ENCODE peak calls at places on chromosomes 12 and 14, in six cellular contexts. G is NCI-H2081; R is activated naive CD8-positive, alpha-beta T cell treated with anti-CD3 and anti-CD28 coated beads, Interleukin-2, amount 50 U/mL, for 24 hours; I is LoVo; O is CD4-positive, alpha-beta T cell; U is stimulated activated CD4-positive, alpha-beta T cell treated with anti-CD3 and anti-CD28 coated beads, Interleukin-4, amount 100 ng/mL, for 48 hours. M is an unnamed sample.

GRCh38 chr12:54858562-54858961 is 4.2 kb downstream of the MUCL1 start:
- DNase-seq in G (no peak), R (no peak), I (no peak), O (no peak), U (no peak), M (no peak)

GRCh38 chr14:95953111-95953724 is 76.6 kb downstream of the TUNAR start:
- DNase-seq in G (no peak), R (no peak), I (peak; percentile 12), O (no peak), U (no peak), M (no peak)

GRCh38 chr14:101371691-101372493 is 189.4 kb upstream of the DIO3 start:
- DNase-seq in G (no peak), R (no peak), I (no peak), O (no peak), U (no peak), M (no peak)

GRCh38 chr12:123111498-123112165 is 39.3 kb downstream of the PITPNM2 start:
- DNase-seq in G (no peak), R (peak; percentile 58), I (no peak), O (no peak), U (no peak), M (no peak)

GRCh38 chr12:28023156-28023887 is 50.8 kb upstream of the PTHLH start:
- DNase-seq in G (no peak), R (no peak), I (peak; percentile 28), O (no peak), U (no peak), M (no peak)

GRCh38 chr12:120725659-120726509 is at the start of gene ACADS:
- DNase-seq in G (peak; percentile 86), R (peak; percentile 95), I (peak; percentile 97), O (peak; percentile 79), U (peak; percentile 87), M (peak; percentile 47)

GRCh38 chr12:14111230-14111865 is 129.9 kb upstream of the GRIN2B start:
- DNase-seq in G (no peak), R (no peak), I (no peak), O (no peak), U (no peak), M (peak; percentile 16)

GRCh38 chr12:26044007-26044394 is 80.8 kb downstream of the BHLHE41 start:
- DNase-seq in G (no peak), R (no peak), I (no peak), O (no peak), U (no peak), M (no peak)

GRCh38 chr14:25400607-25401206 is 350.8 kb upstream of the STXBP6 start:
- DNase-seq in G (peak; percentile 65), R (peak; percentile 49), I (peak; percentile 63), O (no peak), U (peak; percentile 17), M (peak; percentile 51)

GRCh38 chr12:117551698-117552097 is 190.3 kb upstream of the NOS1 start:
- DNase-seq in G (no peak), R (no peak), I (no peak), O (no peak), U (no peak), M (no peak)

GRCh38 chr12:108583971-108584370 is 13.9 kb downstream of the TMEM119 start:
- DNase-seq in G (peak; percentile 29), R (no peak), I (no peak), O (no peak), U (no peak), M (peak; percentile 45)

GRCh38 chr14:64605926-64606685 is 56.3 kb downstream of the PPP1R36 start:
- DNase-seq in G (no peak), R (no peak), I (no peak), O (no peak), U (no peak), M (no peak)

GRCh38 chr14:26867171-26867757 is 269.4 kb upstream of the NOVA1 start:
- DNase-seq in G (peak; percentile 52), R (no peak), I (no peak), O (no peak), U (no peak), M (no peak)

GRCh38 chr12:45933504-45933903 is 56.9 kb downstream of the SCAF11 start:
- DNase-seq in G (no peak), R (no peak), I (no peak), O (no peak), U (no peak), M (no peak)

GRCh38 chr14:90810808-90811207 is 5.4 kb downstream of the TTC7B start:
- DNase-seq in G (no peak), R (no peak), I (no peak), O (no peak), U (no peak), M (no peak)